ENCODE peak calls at places on chromosomes 1 and 21, in six cellular contexts. Y is heart left ventricle, K is BJ, N is hippocampal formation, H is H4, P is H54. M is an unnamed sample.

GRCh38 chr1:50272923-50273322 is 150.3 kb downstream of the DMRTA2 start:
- DNase-seq in Y (no peak), K (no peak), N (no peak), H (no peak), P (no peak), M (no peak)

GRCh38 chr1:21662426-21663250 is 6.5 kb downstream of the RAP1GAP start:
- DNase-seq in Y (no peak), K (no peak), N (no peak), H (no peak), P (no peak), M (no peak)

GRCh38 chr1:113937146-113937545 is 8.0 kb downstream of the HIPK1 start:
- DNase-seq in Y (no peak), K (no peak), N (no peak), H (no peak), P (no peak), M (no peak)

GRCh38 chr1:28326505-28326904 is 2.3 kb upstream of the MED18 start:
- DNase-seq in Y (no peak), K (no peak), N (no peak), H (no peak), P (no peak), M (no peak)

GRCh38 chr1:6445062-6445763 is 20.6 kb downstream of the ESPN start:
- DNase-seq in Y (no peak), K (no peak), N (no peak), H (peak; percentile 28), P (no peak), M (no peak)

GRCh38 chr1:101314244-101314643 is 77.4 kb downstream of the S1PR1 start:
- DNase-seq in Y (no peak), K (no peak), N (no peak), H (no peak), P (peak; percentile 47), M (no peak)

GRCh38 chr1:23741609-23742008 is 1.7 kb upstream of the ELOA start:
- DNase-seq in Y (no peak), K (no peak), N (no peak), H (no peak), P (no peak), M (no peak)

GRCh38 chr1:161824618-161825017 is 58.5 kb downstream of the ATF6 start:
- DNase-seq in Y (no peak), K (no peak), N (no peak), H (no peak), P (no peak), M (no peak)

GRCh38 chr1:218705391-218705790 is 360.3 kb downstream of the TGFB2 start:
- DNase-seq in Y (no peak), K (no peak), N (no peak), H (no peak), P (no peak), M (no peak)

GRCh38 chr1:110674337-110675059 is at the start of gene KCNA3:
- DNase-seq in Y (peak; percentile 77), K (no peak), N (no peak), H (no peak), P (no peak), M (peak; percentile 68)

GRCh38 chr1:173502104-173502503 is 25.0 kb downstream of the PRDX6 start:
- DNase-seq in Y (no peak), K (no peak), N (no peak), H (no peak), P (no peak), M (no peak)

GRCh38 chr1:101511501-101511900 is 274.7 kb downstream of the S1PR1 start:
- DNase-seq in Y (no peak), K (no peak), N (no peak), H (no peak), P (no peak), M (no peak)

GRCh38 chr1:107196973-107197562 is 56.2 kb downstream of the NTNG1 start:
- DNase-seq in Y (no peak), K (no peak), N (no peak), H (peak; percentile 50), P (no peak), M (no peak)

GRCh38 chr1:67795179-67795916 is 37.9 kb downstream of the GNG12 start:
- DNase-seq in Y (no peak), K (no peak), N (no peak), H (no peak), P (no peak), M (no peak)

GRCh38 chr1:156860639-156861423 is at the start of gene NTRK1:
- DNase-seq in Y (peak; percentile 78), K (no peak), N (no peak), H (no peak), P (peak; percentile 68), M (peak; percentile 65)

GRCh38 chr1:162276493-162276892 is 100.2 kb downstream of the SPATA46 start:
- DNase-seq in Y (no peak), K (no peak), N (no peak), H (peak; percentile 26), P (no peak), M (no peak)

GRCh38 chr21:44537930-44538911 is 1.8 kb downstream of the KRTAP10-1 start:
- DNase-seq in Y (no peak), K (no peak), N (no peak), H (no peak), P (no peak), M (no peak)

GRCh38 chr1:84407524-84408318 is 9.4 kb downstream of the DNASE2B start:
- DNase-seq in Y (no peak), K (no peak), N (no peak), H (no peak), P (no peak), M (no peak)

GRCh38 chr1:84170171-84170570 is 26.1 kb downstream of the PRKACB start:
- DNase-seq in Y (no peak), K (no peak), N (no peak), H (no peak), P (no peak), M (no peak)

GRCh38 chr1:15592285-15592684 is 7.4 kb upstream of the AGMAT start:
- DNase-seq in Y (no peak), K (no peak), N (no peak), H (no peak), P (no peak), M (no peak)